ENCODE peak calls at places on chromosomes 5 and 9, in seven cellular contexts. A, T, R, K, O, L and V are unnamed samples.

GRCh38 chr5:179558912-179559279 is 8.5 kb downstream of the RUFY1 start:
- DNase-seq in A (no peak), T (no peak), R (no peak), K (peak; percentile 40), O (peak; percentile 58), L (no peak), V (no peak)

GRCh38 chr9:114981095-114981494 is 50.7 kb upstream of the TNFSF8 start:
- DNase-seq in A (no peak), T (peak; percentile 82), R (no peak), K (no peak), O (no peak), L (no peak), V (peak; percentile 30)

GRCh38 chr5:159341145-159341544 is 10.9 kb upstream of the IL12B start:
- DNase-seq in A (no peak), T (no peak), R (no peak), K (no peak), O (no peak), L (no peak), V (peak; percentile 6)

GRCh38 chr9:16754662-16755061 is 115.8 kb downstream of the BNC2 start:
- DNase-seq in A (no peak), T (no peak), R (no peak), K (no peak), O (no peak), L (no peak), V (no peak)

GRCh38 chr9:34010979-34011378 is 37.7 kb downstream of the UBAP2 start:
- DNase-seq in A (no peak), T (no peak), R (no peak), K (no peak), O (peak; percentile 26), L (peak; percentile 5), V (no peak)

GRCh38 chr9:20207161-20207560 is 415.1 kb downstream of the MLLT3 start:
- DNase-seq in A (no peak), T (no peak), R (no peak), K (no peak), O (no peak), L (no peak), V (no peak)

GRCh38 chr9:82474235-82474634 is 485.7 kb downstream of the SPATA31D1 start:
- DNase-seq in A (no peak), T (no peak), R (no peak), K (no peak), O (no peak), L (no peak), V (no peak)

GRCh38 chr9:135132008-135132407 is 44.5 kb downstream of the OLFM1 start:
- DNase-seq in A (no peak), T (no peak), R (no peak), K (no peak), O (no peak), L (no peak), V (peak; percentile 53)

GRCh38 chr9:133685653-133686504 is 49.7 kb downstream of the DBH start:
- DNase-seq in A (no peak), T (no peak), R (no peak), K (no peak), O (no peak), L (no peak), V (no peak)

GRCh38 chr5:1502046-1502736 is 21.6 kb downstream of the LPCAT1 start:
- DNase-seq in A (no peak), T (no peak), R (no peak), K (peak; percentile 49), O (peak; percentile 63), L (no peak), V (no peak)

GRCh38 chr5:40879163-40879942 is 29.9 kb upstream of the C7 start:
- DNase-seq in A (no peak), T (peak; percentile 47), R (no peak), K (no peak), O (peak; percentile 41), L (peak; percentile 66), V (peak; percentile 49)

GRCh38 chr5:79130781-79131180 is 19.2 kb downstream of the BHMT start:
- DNase-seq in A (no peak), T (no peak), R (no peak), K (no peak), O (no peak), L (no peak), V (no peak)

GRCh38 chr9:5364294-5364990 is 24.8 kb upstream of the RLN1 start:
- DNase-seq in A (no peak), T (no peak), R (no peak), K (no peak), O (no peak), L (no peak), V (no peak)

GRCh38 chr5:75617746-75618352 is 6.6 kb downstream of the ANKDD1B start:
- DNase-seq in A (no peak), T (no peak), R (no peak), K (no peak), O (no peak), L (peak; percentile 15), V (peak; percentile 81)

GRCh38 chr5:180173875-180174586 is 35.0 kb downstream of the RASGEF1C start:
- DNase-seq in A (no peak), T (no peak), R (no peak), K (no peak), O (peak; percentile 9), L (no peak), V (peak; percentile 97)

GRCh38 chr5:6556089-6556801 is 76.6 kb downstream of the NSUN2 start:
- DNase-seq in A (no peak), T (no peak), R (no peak), K (no peak), O (no peak), L (no peak), V (no peak)

GRCh38 chr5:149831492-149831891 is 101.4 kb downstream of the PPARGC1B start:
- DNase-seq in A (peak; percentile 21), T (no peak), R (no peak), K (no peak), O (no peak), L (peak; percentile 22), V (peak; percentile 91)

GRCh38 chr5:138696501-138696900 is 56.7 kb upstream of the CTNNA1 start:
- DNase-seq in A (no peak), T (peak; percentile 50), R (no peak), K (no peak), O (no peak), L (peak; percentile 52), V (peak; percentile 95)

GRCh38 chr5:77192444-77193050 is 17.9 kb upstream of the PDE8B start:
- DNase-seq in A (no peak), T (no peak), R (no peak), K (no peak), O (no peak), L (no peak), V (no peak)